ENCODE peak calls at places on chromosomes 6 and 20, in nine cellular contexts. R is heart right ventricle, G is tibial artery, A is OCI-LY7, T is neural progenitor cell, Y is upper lobe of right lung, B is A549, U is IMR-90, N is spleen. Q is an unnamed sample.

GRCh38 chr20:63626424-63627128 is at the start of gene GMEB2:
- DNase-seq in R (peak), G (peak), A (peak), T (no peak), Y (peak), B (peak), U (no peak), N (peak), Q (peak)

GRCh38 chr20:62286493-62287064 is 16.2 kb upstream of the ADRM1 start:
- DNase-seq in R (no peak), G (no peak), A (no peak), T (no peak), Y (no peak), B (no peak), U (no peak), N (no peak), Q (no peak)

GRCh38 chr6:17536586-17536985 is 63.5 kb upstream of the FAM8A1 start:
- DNase-seq in R (no peak), G (no peak), A (no peak), T (no peak), Y (no peak), B (no peak), U (no peak), N (no peak), Q (no peak)

GRCh38 chr6:90399970-90400369 is 103.3 kb upstream of the BACH2 start:
- DNase-seq in R (no peak), G (no peak), A (no peak), T (no peak), Y (no peak), B (no peak), U (no peak), N (no peak), Q (no peak)

GRCh38 chr6:136920858-136921520 is 1.1 kb upstream of the SLC35D3 start:
- DNase-seq in R (no peak), G (no peak), A (no peak), T (peak), Y (peak), B (peak), U (no peak), N (no peak), Q (no peak)

GRCh38 chr6:158332237-158332636 is 20.0 kb downstream of the TULP4 start:
- DNase-seq in R (no peak), G (no peak), A (no peak), T (no peak), Y (no peak), B (no peak), U (no peak), N (no peak), Q (no peak)

GRCh38 chr20:23049201-23049932 is at the start of gene THBD:
- DNase-seq in R (peak), G (peak), A (no peak), T (peak), Y (peak), B (peak), U (peak), N (peak), Q (peak)

GRCh38 chr20:62875419-62876355 is 14.1 kb upstream of the TCFL5 start:
- DNase-seq in R (peak), G (peak), A (no peak), T (peak), Y (no peak), B (peak), U (peak), N (peak), Q (peak)

GRCh38 chr6:79570802-79571367 is 33.7 kb upstream of the LCA5 start:
- DNase-seq in R (no peak), G (no peak), A (peak), T (no peak), Y (no peak), B (peak), U (peak), N (no peak), Q (no peak)

GRCh38 chr6:159804504-159804903 is 4.4 kb downstream of the PNLDC1 start:
- DNase-seq in R (no peak), G (no peak), A (no peak), T (no peak), Y (no peak), B (no peak), U (no peak), N (peak), Q (no peak)

GRCh38 chr20:19108181-19108580 is 104.3 kb upstream of the SLC24A3 start:
- DNase-seq in R (no peak), G (no peak), A (no peak), T (no peak), Y (no peak), B (no peak), U (no peak), N (no peak), Q (no peak)

GRCh38 chr20:39298116-39298515 is 336.0 kb downstream of the DHX35 start:
- DNase-seq in R (no peak), G (no peak), A (no peak), T (no peak), Y (no peak), B (no peak), U (no peak), N (no peak), Q (no peak)

GRCh38 chr6:158003910-158004695 is 22.4 kb downstream of the SYNJ2 start:
- DNase-seq in R (no peak), G (peak), A (no peak), T (no peak), Y (no peak), B (no peak), U (no peak), N (peak), Q (no peak)

GRCh38 chr6:168088161-168089106 is 9.4 kb upstream of the FRMD1 start:
- DNase-seq in R (peak), G (no peak), A (no peak), T (peak), Y (no peak), B (no peak), U (peak), N (peak), Q (no peak)

GRCh38 chr20:54624701-54625472 is 149.5 kb downstream of the DOK5 start:
- DNase-seq in R (peak), G (no peak), A (no peak), T (peak), Y (no peak), B (no peak), U (peak), N (no peak), Q (peak)

GRCh38 chr20:51529027-51529749 is 13.3 kb downstream of the NFATC2 start:
- DNase-seq in R (no peak), G (no peak), A (no peak), T (no peak), Y (no peak), B (no peak), U (peak), N (no peak), Q (peak)

GRCh38 chr20:51906049-51906448 is 103.7 kb upstream of the SALL4 start:
- DNase-seq in R (no peak), G (no peak), A (no peak), T (no peak), Y (peak), B (no peak), U (no peak), N (no peak), Q (no peak)

GRCh38 chr6:26048590-26048989 is 38.6 kb upstream of the HFE start:
- DNase-seq in R (no peak), G (no peak), A (no peak), T (no peak), Y (no peak), B (no peak), U (no peak), N (no peak), Q (no peak)

GRCh38 chr20:13221673-13222318 is 722 bp downstream of the ISM1 start:
- DNase-seq in R (no peak), G (peak), A (no peak), T (peak), Y (peak), B (peak), U (peak), N (peak), Q (peak)

GRCh38 chr6:64930664-64931063 is 776.4 kb downstream of the EYS start:
- DNase-seq in R (no peak), G (no peak), A (no peak), T (no peak), Y (no peak), B (no peak), U (no peak), N (no peak), Q (no peak)

GRCh38 chr6:139373154-139373927 is 1.1 kb downstream of the CITED2 start:
- DNase-seq in R (peak), G (peak), A (peak), T (peak), Y (peak), B (peak), U (peak), N (peak), Q (peak)

GRCh38 chr6:38876470-38876869 is 161.4 kb downstream of the DNAH8 start:
- DNase-seq in R (no peak), G (no peak), A (no peak), T (peak), Y (no peak), B (no peak), U (no peak), N (no peak), Q (no peak)

GRCh38 chr6:20234136-20234535 is 21.9 kb upstream of the MBOAT1 start:
- DNase-seq in R (no peak), G (no peak), A (no peak), T (no peak), Y (no peak), B (no peak), U (no peak), N (no peak), Q (peak)

GRCh38 chr20:4412216-4412615 is 309.5 kb upstream of the PRND start:
- DNase-seq in R (no peak), G (no peak), A (no peak), T (no peak), Y (no peak), B (no peak), U (no peak), N (no peak), Q (no peak)

GRCh38 chr6:39430968-39431523 is 108.5 kb upstream of the KCNK16 start:
- DNase-seq in R (peak), G (peak), A (no peak), T (peak), Y (peak), B (no peak), U (no peak), N (no peak), Q (peak)

GRCh38 chr6:100382031-100382430 is 82.7 kb downstream of the SIM1 start:
- DNase-seq in R (no peak), G (no peak), A (no peak), T (no peak), Y (no peak), B (no peak), U (no peak), N (no peak), Q (peak)

GRCh38 chr20:44110816-44111568 is 76.0 kb downstream of the JPH2 start:
- DNase-seq in R (no peak), G (no peak), A (no peak), T (no peak), Y (no peak), B (no peak), U (no peak), N (no peak), Q (no peak)

GRCh38 chr20:12847862-12848261 is 160.9 kb upstream of the SPTLC3 start:
- DNase-seq in R (no peak), G (no peak), A (no peak), T (peak), Y (no peak), B (no peak), U (no peak), N (no peak), Q (no peak)

GRCh38 chr6:43296780-43297494 is 1.1 kb upstream of the SLC22A7 start:
- DNase-seq in R (no peak), G (no peak), A (no peak), T (peak), Y (no peak), B (no peak), U (no peak), N (no peak), Q (no peak)

GRCh38 chr6:26224940-26225847 is 138.0 kb downstream of the HFE start:
- DNase-seq in R (no peak), G (no peak), A (no peak), T (peak), Y (no peak), B (no peak), U (peak), N (peak), Q (peak)

GRCh38 chr6:114323784-114324183 is 19.0 kb downstream of the HS3ST5 start:
- DNase-seq in R (no peak), G (no peak), A (no peak), T (peak), Y (no peak), B (no peak), U (no peak), N (no peak), Q (no peak)
- TF ChIP-seq CTCF in R (no peak), G (no peak), A (no peak), T (no peak), Y (no peak), B (no peak), U (no peak), N (no peak), Q (no peak)

GRCh38 chr6:93407186-93407585 is 12.2 kb downstream of the EPHA7 start:
- DNase-seq in R (no peak), G (no peak), A (no peak), T (no peak), Y (no peak), B (no peak), U (no peak), N (no peak), Q (no peak)
- H3K4me3 ChIP-seq in R (no peak), G (no peak), A (no peak), T (no peak), Y (no peak), B (no peak), U (no peak), N (no peak), Q (no peak)

GRCh38 chr6:101392561-101393230 is 812 bp upstream of the GRIK2 start:
- DNase-seq in R (no peak), G (no peak), A (no peak), T (no peak), Y (no peak), B (no peak), U (no peak), N (no peak), Q (no peak)
- TF ChIP-seq CTCF in R (no peak), G (no peak), A (no peak), T (no peak), Y (no peak), B (no peak), U (no peak), N (no peak), Q (no peak)

GRCh38 chr6:41731561-41732086 is 3.8 kb downstream of the TFEB start:
- DNase-seq in R (no peak), G (no peak), A (no peak), T (no peak), Y (no peak), B (no peak), U (no peak), N (peak), Q (no peak)
- H3K4me3 ChIP-seq in R (no peak), G (no peak), A (peak), T (no peak), Y (no peak), B (no peak), U (no peak), N (peak), Q (no peak)

GRCh38 chr6:2744206-2744771 is 6.4 kb downstream of the MYLK4 start:
- DNase-seq in R (peak), G (no peak), A (no peak), T (no peak), Y (no peak), B (peak), U (no peak), N (no peak), Q (peak)
- TF ChIP-seq CTCF in R (no peak), G (peak), A (peak), T (peak), Y (no peak), B (peak), U (peak), N (no peak), Q (peak)

GRCh38 chr20:59063358-59064213 is 21.0 kb upstream of the PRELID3B start:
- DNase-seq in R (peak), G (no peak), A (no peak), T (peak), Y (no peak), B (peak), U (peak), N (no peak), Q (peak)

GRCh38 chr20:59068534-59068933 is 25.9 kb upstream of the PRELID3B start:
- DNase-seq in R (no peak), G (no peak), A (no peak), T (no peak), Y (no peak), B (no peak), U (no peak), N (no peak), Q (no peak)

GRCh38 chr20:59062057-59062456 is 19.5 kb upstream of the PRELID3B start:
- DNase-seq in R (no peak), G (no peak), A (no peak), T (no peak), Y (no peak), B (no peak), U (no peak), N (no peak), Q (no peak)

GRCh38 chr20:59064214-59064722 is 21.7 kb upstream of the PRELID3B start:
- DNase-seq in R (no peak), G (no peak), A (no peak), T (no peak), Y (no peak), B (no peak), U (no peak), N (no peak), Q (no peak)
- H3K4me3 ChIP-seq in R (peak), G (no peak), A (no peak), T (no peak), Y (no peak), B (no peak), U (no peak), N (no peak), Q (no peak)

Q was measured in foreskin fibroblast.